ENCODE peak calls at places on chromosomes 5 and 9, in four cellular contexts. G, N, O and C are unnamed samples.
A peak's percentile ranks its signal among the peaks of the same experiment; 100 is the strongest.

GRCh38 chr9:134600836-134601638 is 40.6 kb upstream of the COL5A1 start:
- DNase-seq in G (no peak), N (no peak), O (no peak), C (no peak)

GRCh38 chr9:129570450-129571297 is 50.2 kb downstream of the C9orf50 start:
- DNase-seq in G (peak; percentile 87), N (peak; percentile 82), O (peak; percentile 69), C (no peak)

GRCh38 chr5:133440467-133441115 is 171.8 kb downstream of the FSTL4 start:
- DNase-seq in G (no peak), N (no peak), O (peak; percentile 46), C (no peak)

GRCh38 chr9:68551191-68551590 is 10.5 kb upstream of the TMEM252 start:
- DNase-seq in G (no peak), N (no peak), O (no peak), C (peak; percentile 84)

GRCh38 chr5:177271113-177271512 is 32.4 kb downstream of the RAB24 start:
- DNase-seq in G (no peak), N (no peak), O (no peak), C (no peak)

GRCh38 chr5:79971156-79971555 is 19.9 kb downstream of the MTX3 start:
- DNase-seq in G (peak; percentile 66), N (no peak), O (no peak), C (no peak)

GRCh38 chr5:137563646-137564474 is 64.7 kb upstream of the SPOCK1 start:
- DNase-seq in G (peak; percentile 74), N (no peak), O (no peak), C (no peak)

GRCh38 chr9:113675475-113675941 is 200.6 kb upstream of the ZNF618 start:
- DNase-seq in G (peak; percentile 95), N (peak; percentile 87), O (peak; percentile 87), C (no peak)

GRCh38 chr5:103849934-103850333 is 287.3 kb upstream of the NUDT12 start:
- DNase-seq in G (peak; percentile 72), N (no peak), O (no peak), C (no peak)

GRCh38 chr5:38316544-38317224 is 58.3 kb downstream of the EGFLAM start:
- DNase-seq in G (peak; percentile 55), N (no peak), O (peak; percentile 28), C (no peak)

GRCh38 chr9:123725389-123725788 is 204.5 kb downstream of the DENND1A start:
- DNase-seq in G (peak; percentile 41), N (no peak), O (no peak), C (no peak)

GRCh38 chr9:26781906-26782305 is 110.7 kb downstream of the CAAP1 start:
- DNase-seq in G (no peak), N (no peak), O (no peak), C (peak; percentile 48)

GRCh38 chr5:59829922-59830321 is 63.6 kb downstream of the PDE4D start:
- DNase-seq in G (no peak), N (no peak), O (no peak), C (no peak)

GRCh38 chr5:82406200-82406773 is 128.1 kb upstream of the RPS23 start:
- DNase-seq in G (peak; percentile 93), N (peak; percentile 70), O (no peak), C (no peak)

GRCh38 chr5:37850128-37850865 is 10.5 kb upstream of the GDNF start:
- DNase-seq in G (peak; percentile 15), N (no peak), O (no peak), C (no peak)

GRCh38 chr5:151150484-151151262 is 6.9 kb downstream of the ANXA6 start:
- DNase-seq in G (peak; percentile 74), N (no peak), O (no peak), C (peak; percentile 26)

GRCh38 chr9:76576344-76576743 is 117.4 kb downstream of the GCNT1 start:
- DNase-seq in G (peak; percentile 70), N (peak; percentile 87), O (no peak), C (peak; percentile 52)

GRCh38 chr5:93192683-93193082 is 388.3 kb downstream of the NR2F1-AS1 start:
- DNase-seq in G (no peak), N (no peak), O (no peak), C (no peak)

GRCh38 chr5:135105105-135105484 is 71.1 kb upstream of the PITX1 start:
- DNase-seq in G (no peak), N (no peak), O (no peak), C (no peak)
- H3K4me1 ChIP-seq in G (no peaks in the 10 kb centered on the region), N (no peaks in the 10 kb centered on the region), O (peaks cover 5% of the 10 kb centered on the region), C (no peaks in the 10 kb centered on the region)

GRCh38 chr9:89675403-89675771 is 70.6 kb downstream of the GADD45G start:
- DNase-seq in G (no peak), N (no peak), O (peak; percentile 71), C (no peak)
- H3K27ac ChIP-seq in G (no peak overlapping the region), N (no peak overlapping the region), O (peak overlapping the region; percentile 78), C (no peak overlapping the region)

GRCh38 chr5:158763217-158763616 is 336.5 kb downstream of the EBF1 start:
- DNase-seq in G (no peak), N (no peak), O (no peak), C (no peak)
- H3K36me3 ChIP-seq in G (no peaks in the 10 kb centered on the region), N (no peaks in the 10 kb centered on the region), O (no peaks in the 10 kb centered on the region), C (no peaks in the 10 kb centered on the region)

DNA sequence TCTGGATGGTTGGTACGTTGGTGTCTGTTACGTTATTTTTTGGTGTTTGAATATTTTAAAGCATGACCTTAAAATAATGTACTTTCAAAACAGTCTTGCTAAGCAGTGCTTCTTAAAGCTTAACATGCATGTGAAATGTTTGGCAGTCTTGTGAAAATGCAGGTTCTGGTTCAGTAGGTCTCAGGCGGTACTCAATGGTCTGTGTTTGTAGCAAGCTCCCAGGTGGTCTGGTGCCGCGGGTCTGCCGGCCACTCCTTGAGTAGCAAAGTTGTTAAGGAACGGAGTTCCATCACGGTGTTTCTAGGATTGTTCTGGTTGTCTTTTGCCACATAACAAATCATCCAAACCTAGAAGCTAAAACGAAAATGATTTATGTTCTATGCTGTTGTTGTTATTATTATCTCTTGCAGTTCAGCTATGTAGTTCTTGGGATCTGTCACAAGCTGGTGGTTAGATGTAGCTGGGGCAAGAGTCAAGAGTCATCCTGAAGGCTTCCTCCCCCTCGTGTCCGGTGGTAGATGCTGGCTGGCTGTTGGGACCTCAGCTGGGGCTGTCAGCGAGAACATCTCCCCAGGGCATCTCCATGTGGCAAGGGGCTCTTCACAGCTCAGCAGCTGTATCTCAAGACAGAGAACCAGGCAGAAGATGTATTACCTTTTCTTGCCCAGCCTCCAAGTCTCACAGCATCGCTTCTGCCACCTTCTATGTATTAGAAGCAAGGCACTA is 186.8 kb downstream of the PALM2AKAP2 start:
- DNase-seq in G (no peak), N (no peak), O (no peak), C (no peak)
- H3K4me1 ChIP-seq in G (peaks cover 7% of the 10 kb centered on the region), N (peaks cover 10% of the 10 kb centered on the region), O (no peaks in the 10 kb centered on the region), C (no peaks in the 10 kb centered on the region)

GRCh38 chr5:54612711-54613110 is 95.2 kb downstream of the SNX18 start:
- DNase-seq in G (no peak), N (no peak), O (no peak), C (no peak)

GRCh38 chr5:54608423-54609085 is 91.0 kb downstream of the SNX18 start:
- DNase-seq in G (no peak), N (no peak), O (no peak), C (no peak)

GRCh38 chr5:54611290-54611951 is 93.9 kb downstream of the SNX18 start:
- DNase-seq in G (no peak), N (no peak), O (no peak), C (no peak)

GRCh38 chr5:54615381-54615780 is 97.8 kb downstream of the SNX18 start:
- DNase-seq in G (no peak), N (no peak), O (no peak), C (no peak)

DNA sequence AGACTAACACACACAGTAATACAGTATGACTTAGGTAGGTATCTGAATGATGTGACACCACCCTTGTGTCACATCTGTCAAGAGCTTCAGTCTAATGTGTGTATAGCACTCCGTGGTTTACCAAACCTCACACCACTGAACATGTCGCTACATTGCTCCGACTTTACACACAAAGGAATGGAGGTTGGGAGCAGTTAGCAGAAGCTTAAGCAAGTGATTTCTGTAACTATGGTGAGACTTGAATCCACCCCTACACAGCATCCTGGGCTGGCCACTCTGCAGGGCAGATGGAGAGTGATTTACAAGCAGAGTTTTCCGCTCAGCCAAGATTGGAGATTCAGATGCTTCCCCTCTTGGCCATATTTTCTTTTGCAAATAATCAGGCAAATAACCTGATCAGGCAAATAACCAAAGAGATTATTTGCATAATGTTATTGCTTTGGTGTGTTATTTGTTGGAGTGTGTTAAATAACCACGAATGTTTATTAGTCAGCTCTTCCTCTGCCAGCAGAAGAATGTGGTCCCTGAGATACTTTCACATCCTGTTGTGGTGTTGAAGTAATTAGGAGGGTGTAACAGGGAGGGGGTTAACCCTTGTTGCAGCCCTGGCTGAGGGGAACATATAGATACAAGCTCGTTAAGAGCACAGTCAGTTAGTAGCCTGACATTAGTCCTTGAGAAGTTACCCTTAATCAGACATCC is 92.8 kb downstream of the SNX18 start:
- DNase-seq in G (no peak), N (no peak), O (no peak), C (peak; percentile 43)
- H3K27ac ChIP-seq in G (no peak overlapping the region), N (peak overlapping the region; percentile 52), O (no peak overlapping the region), C (peak overlapping the region; percentile 2)

GRCh38 chr5:179873711-179874110 is 15.1 kb upstream of the MRNIP start:
- DNase-seq in G (no peak), N (no peak), O (no peak), C (no peak)
- H3K36me3 ChIP-seq in G (peaks cover 29% of the 10 kb centered on the region), N (peaks cover 81% of the 10 kb centered on the region), O (no peaks in the 10 kb centered on the region), C (peaks cover 22% of the 10 kb centered on the region)

GRCh38 chr9:137271696-137272076 is 5.8 kb upstream of the TOR4A start:
- DNase-seq in G (no peak), N (no peak), O (no peak), C (no peak)
- H3K4me1 ChIP-seq in G (peaks cover 15% of the 10 kb centered on the region), N (peaks cover 13% of the 10 kb centered on the region), O (peaks cover 31% of the 10 kb centered on the region), C (peaks cover 4% of the 10 kb centered on the region)